ENCODE peak calls at places on chromosomes 5 and 9, in five cellular contexts. A is CD8-positive, alpha-beta memory T cell; L is CD4-positive, alpha-beta memory T cell; F is PC-3; K is lower lobe of right lung. H is an unnamed sample. For H3K4me1, the result is how much of the 10 kb centered on the place peaks cover.

GRCh38 chr9:109471994-109472393 is 26.1 kb downstream of the PTPN3 start:
- DNase-seq in A (no peak), L (no peak), F (no peak), K (no peak), H (no peak)

GRCh38 chr9:468766-469496 is 254.3 kb downstream of the DOCK8 start:
- DNase-seq in A (no peak), L (no peak), F (no peak), K (no peak), H (no peak)

GRCh38 chr5:160837749-160838593 is 14.0 kb downstream of the ATP10B start:
- DNase-seq in A (no peak), L (no peak), F (no peak), K (no peak), H (no peak)

GRCh38 chr5:151810907-151811306 is 39.2 kb downstream of the G3BP1 start:
- DNase-seq in A (no peak), L (no peak), F (no peak), K (no peak), H (no peak)

GRCh38 chr5:130279386-130279785 is 375.1 kb downstream of the CHSY3 start:
- DNase-seq in A (no peak), L (no peak), F (peak), K (no peak), H (no peak)

GRCh38 chr5:72386639-72387038 is 66.5 kb downstream of the PTCD2 start:
- DNase-seq in A (no peak), L (no peak), F (no peak), K (no peak), H (no peak)

GRCh38 chr5:176915906-176916305 is 16.8 kb upstream of the HK3 start:
- DNase-seq in A (no peak), L (no peak), F (no peak), K (no peak), H (no peak)

GRCh38 chr5:40600383-40600782 is 79.3 kb upstream of the PTGER4 start:
- DNase-seq in A (no peak), L (no peak), F (no peak), K (no peak), H (no peak)

GRCh38 chr9:129070670-129071525 is 10.0 kb upstream of the DOLPP1 start:
- DNase-seq in A (no peak), L (no peak), F (no peak), K (no peak), H (no peak)

GRCh38 chr5:155728857-155729683 is 597.9 kb upstream of the SGCD start:
- DNase-seq in A (no peak), L (no peak), F (no peak), K (peak), H (peak)

GRCh38 chr5:75670571-75670970 is 46.7 kb downstream of the POC5 start:
- DNase-seq in A (no peak), L (no peak), F (no peak), K (no peak), H (no peak)

GRCh38 chr9:135301271-135302263 is 178.0 kb upstream of the PPP1R26 start:
- DNase-seq in A (no peak), L (no peak), F (no peak), K (no peak), H (no peak)

GRCh38 chr5:151770383-151771258 is 1.1 kb upstream of the G3BP1 start:
- DNase-seq in A (no peak), L (no peak), F (no peak), K (peak), H (no peak)

GRCh38 chr9:31390352-31391025 is 994.0 kb upstream of the ACO1 start:
- DNase-seq in A (no peak), L (no peak), F (no peak), K (no peak), H (no peak)

GRCh38 chr5:180467028-180467427 is 27.2 kb upstream of the CNOT6 start:
- DNase-seq in A (no peak), L (no peak), F (peak), K (peak), H (no peak)

GRCh38 chr5:65418661-65419060 is 63.1 kb downstream of the ADAMTS6 start:
- DNase-seq in A (no peak), L (no peak), F (no peak), K (no peak), H (no peak)

GRCh38 chr9:88387035-88387732 is 1.1 kb upstream of the SPIN1 start:
- DNase-seq in A (no peak), L (peak), F (peak), K (peak), H (no peak)

GRCh38 chr5:120146787-120147186 is 317.3 kb upstream of the PRR16 start:
- DNase-seq in A (no peak), L (no peak), F (peak), K (no peak), H (no peak)

GRCh38 chr5:119417891-119418781 is 34.2 kb upstream of the HSD17B4 start:
- DNase-seq in A (no peak), L (no peak), F (peak), K (no peak), H (no peak)

GRCh38 chr5:153516503-153516902 is 26.0 kb downstream of the GRIA1 start:
- DNase-seq in A (no peak), L (no peak), F (no peak), K (no peak), H (no peak)

GRCh38 chr9:100204796-100205195 is 105.8 kb downstream of the INVS start:
- DNase-seq in A (no peak), L (no peak), F (no peak), K (no peak), H (no peak)

GRCh38 chr5:146644811-146645210 is 128.8 kb upstream of the GPR151 start:
- DNase-seq in A (no peak), L (no peak), F (no peak), K (no peak), H (no peak)

GRCh38 chr9:85156652-85157051 is 487.1 kb downstream of the NTRK2 start:
- DNase-seq in A (no peak), L (no peak), F (no peak), K (no peak), H (no peak)

DNA sequence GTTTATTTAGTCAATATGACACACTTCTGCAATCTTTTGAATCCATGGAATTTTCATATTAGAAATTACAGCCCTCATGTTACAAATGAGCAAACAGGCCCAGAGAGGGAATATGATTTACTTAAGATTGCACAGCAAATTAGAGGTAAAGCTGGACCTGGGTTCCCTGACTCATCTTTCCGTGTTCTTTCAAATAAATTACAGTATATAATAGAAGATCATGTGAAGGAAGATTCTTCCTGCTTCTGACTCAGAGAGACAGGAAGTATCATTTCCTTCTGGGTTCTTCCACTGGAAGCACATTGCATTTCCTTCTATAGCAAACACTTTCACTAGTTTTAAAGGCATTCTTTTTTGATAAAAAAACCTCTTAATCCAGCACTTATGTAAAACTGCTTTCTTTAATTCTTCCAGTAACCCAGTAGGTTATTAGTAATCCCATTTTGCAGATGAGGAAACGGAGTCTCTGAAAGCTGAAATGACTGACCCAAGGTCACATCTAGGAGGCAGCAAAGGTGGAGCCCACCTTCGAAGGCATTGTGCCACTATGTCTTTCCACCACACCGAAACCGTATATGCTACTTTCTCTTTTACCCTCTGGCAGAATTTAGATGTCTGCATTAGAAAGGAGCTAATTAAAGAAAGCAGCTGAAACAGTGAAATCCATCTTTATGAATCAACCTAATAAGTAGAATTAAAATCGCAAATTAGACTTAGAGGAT is 566.7 kb upstream of the KLF4 start:
- DNase-seq in A (no peak), L (no peak), F (peak), K (no peak), H (no peak)
- H3K4me3 ChIP-seq in A (no peak), L (no peak), F (peak), K (no peak), H (no peak)

GRCh38 chr5:17080361-17080760 is 137.1 kb upstream of the BASP1 start:
- DNase-seq in A (no peak), L (no peak), F (no peak), K (no peak), H (no peak)

GRCh38 chr5:17075196-17075595 is 139.1 kb upstream of the MYO10 start:
- DNase-seq in A (no peak), L (no peak), F (no peak), K (no peak), H (no peak)

GRCh38 chr5:17081142-17081541 is 136.3 kb upstream of the BASP1 start:
- DNase-seq in A (no peak), L (no peak), F (no peak), K (no peak), H (no peak)

GRCh38 chr5:17077447-17078233 is 139.8 kb upstream of the BASP1 start:
- DNase-seq in A (no peak), L (no peak), F (no peak), K (no peak), H (no peak)

GRCh38 chr5:17079562-17079961 is 137.9 kb upstream of the BASP1 start:
- DNase-seq in A (no peak), L (no peak), F (no peak), K (no peak), H (no peak)
- H3K27ac ChIP-seq in A (no peak), L (no peak), F (no peak), K (no peak), H (no peak)

GRCh38 chr9:14346301-14346721 is 32.4 kb upstream of the NFIB start:
- DNase-seq in A (no peak), L (no peak), F (no peak), K (no peak), H (no peak)

GRCh38 chr9:14343236-14343947 is 29.5 kb upstream of the NFIB start:
- DNase-seq in A (no peak), L (no peak), F (no peak), K (no peak), H (no peak)

GRCh38 chr9:14343948-14344547 is 30.1 kb upstream of the NFIB start:
- DNase-seq in A (no peak), L (no peak), F (no peak), K (no peak), H (no peak)

GRCh38 chr9:14345586-14346237 is 31.8 kb upstream of the NFIB start:
- DNase-seq in A (no peak), L (no peak), F (no peak), K (no peak), H (no peak)

GRCh38 chr9:14344846-14345585 is 31.1 kb upstream of the NFIB start:
- DNase-seq in A (no peak), L (no peak), F (no peak), K (no peak), H (no peak)
- H3K4me1 ChIP-seq in A (under half), L (under half), F (under half), K (under half), H (under half)

GRCh38 chr5:165497707-165498106 is 1992.3 kb downstream of the MAT2B start:
- DNase-seq in A (no peak), L (no peak), F (peak), K (no peak), H (peak)
- H3K4me3 ChIP-seq in A (no peak), L (no peak), F (no peak), K (no peak), H (no peak)

DNA sequence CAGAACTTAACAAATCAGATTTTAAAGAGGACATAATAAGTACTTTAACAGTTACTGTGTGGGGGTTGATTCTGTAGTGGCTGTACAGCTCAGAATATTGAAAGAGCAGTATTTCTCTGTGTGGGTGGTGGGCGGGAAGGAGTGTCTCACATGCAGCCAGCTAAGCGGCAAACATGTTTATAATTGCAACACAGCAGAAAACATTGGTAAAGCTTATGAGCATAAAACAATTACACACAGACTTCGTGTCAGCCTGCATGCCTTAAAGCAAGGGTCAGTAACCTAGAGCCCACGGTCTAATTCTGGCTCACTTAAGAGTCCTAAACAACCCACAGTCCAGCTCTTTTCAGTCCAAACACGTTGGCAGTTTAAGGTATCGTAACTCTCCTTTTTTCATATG is 24.7 kb upstream of the CSNK1G3 start:
- DNase-seq in A (no peak), L (no peak), F (no peak), K (no peak), H (no peak)
- H3K27ac ChIP-seq in A (no peak), L (no peak), F (no peak), K (no peak), H (no peak)

GRCh38 chr5:170752257-170753215 is 31.0 kb upstream of the GABRP start:
- DNase-seq in A (no peak), L (no peak), F (no peak), K (no peak), H (no peak)
- H3K4me1 ChIP-seq in A (under half), L (under half), F (under half), K (under half), H (under half)

H was measured in iPS DF 6.9.